ENCODE peak calls at places on chromosomes 1 and 21, in six cellular contexts. S is activated naive CD4-positive, alpha-beta T cell treated with Interleukin-2 at 50 U/mL for 16 hours; L is EL; R is posterior cingulate gyrus; Q is T-cell; P is HepG2. Z is an unnamed sample.
A peak's percentile ranks its signal among the peaks of the same experiment; 100 is the strongest.

GRCh38 chr1:231828182-231828920 is 201.8 kb downstream of the DISC1 start:
- DNase-seq in Q (no peak), P (peak; percentile 95), S (no peak), R (no peak), L (peak; percentile 97), Z (no peak)

GRCh38 chr1:214439352-214440119 is 111.9 kb downstream of the PTPN14 start:
- DNase-seq in P (peak; percentile 90), L (no peak), Q (no peak), S (peak; percentile 19), R (no peak), Z (no peak)

GRCh38 chr1:18939398-18940302 is 16.8 kb downstream of the IFFO2 start:
- DNase-seq in L (peak; percentile 58), Q (no peak), S (no peak), P (no peak), R (no peak), Z (no peak)

GRCh38 chr1:208432346-208432745 is 188.2 kb upstream of the PLXNA2 start:
- DNase-seq in P (no peak), S (no peak), Q (no peak), L (no peak), R (no peak), Z (no peak)

GRCh38 chr1:178870944-178871343 is at the start of gene ANGPTL1:
- DNase-seq in L (no peak), Q (no peak), R (no peak), P (peak; percentile 88), S (no peak), Z (no peak)

GRCh38 chr1:148355976-148356375 is 127.1 kb downstream of the PPIAL4G start:
- DNase-seq in R (no peak), Q (no peak), S (no peak), P (no peak), L (no peak), Z (no peak)

GRCh38 chr1:144551543-144552424 is 40.9 kb upstream of the PPIAL4F start:
- DNase-seq in Q (peak; percentile 37), S (peak; percentile 77), L (peak; percentile 95), P (peak; percentile 66), R (peak; percentile 82), Z (peak; percentile 90)

GRCh38 chr1:183039985-183040447 is 16.8 kb downstream of the LAMC1 start:
- DNase-seq in P (no peak), Q (no peak), S (no peak), L (peak; percentile 88), R (no peak), Z (no peak)

GRCh38 chr1:217364220-217364619 is 266.7 kb downstream of the GPATCH2 start:
- DNase-seq in Q (no peak), L (no peak), R (no peak), S (no peak), P (no peak), Z (no peak)

GRCh38 chr21:43280949-43281633 is 112.3 kb downstream of the CRYAA start:
- DNase-seq in R (no peak), Q (no peak), L (no peak), P (no peak), S (no peak), Z (no peak)

GRCh38 chr1:154414606-154415005 is 9.5 kb downstream of the IL6R start:
- DNase-seq in L (no peak), S (no peak), Q (no peak), R (no peak), P (no peak), Z (no peak)

GRCh38 chr1:101371259-101371658 is 134.4 kb downstream of the S1PR1 start:
- DNase-seq in Q (no peak), P (peak; percentile 1), L (peak; percentile 84), R (no peak), S (no peak), Z (no peak)

GRCh38 chr1:204384636-204385354 is 25.1 kb upstream of the PLEKHA6 start:
- DNase-seq in R (no peak), Q (no peak), L (peak; percentile 66), S (no peak), P (no peak), Z (no peak)

GRCh38 chr1:84370831-84371394 is 27.4 kb upstream of the DNASE2B start:
- DNase-seq in P (no peak), Q (no peak), S (no peak), L (peak; percentile 81), R (no peak), Z (no peak)

GRCh38 chr1:78055565-78056132 is 9.9 kb downstream of the GIPC2 start:
- DNase-seq in P (no peak), R (no peak), Q (no peak), L (no peak), S (no peak), Z (no peak)

GRCh38 chr1:224205438-224205840 is 22.4 kb downstream of the DEGS1 start:
- DNase-seq in R (no peak), S (peak; percentile 31), P (peak; percentile 7), Q (no peak), L (peak; percentile 79), Z (peak; percentile 64)

GRCh38 chr1:194279975-194280374 is 1093.6 kb upstream of the B3GALT2 start:
- DNase-seq in Q (no peak), R (no peak), S (no peak), L (no peak), P (no peak), Z (no peak)

GRCh38 chr1:47434051-47434842 is 3.6 kb upstream of the FOXD2 start:
- DNase-seq in R (no peak), P (no peak), Q (no peak), S (no peak), L (peak; percentile 47), Z (no peak)